ENCODE peak calls at places on chromosomes 12 and 14, in nine cellular contexts. P is esophagus muscularis mucosa, G is transverse colon, Y is stomach, A is SK-N-SH, U is A549, H is HepG2, N is ovary, E is tibial nerve. Z is an unnamed sample.
A peak's percentile ranks its signal among the peaks of the same experiment; 100 is the strongest.

GRCh38 chr12:110794623-110795280 is 52.0 kb upstream of the CCDC63 start:
- DNase-seq in P (no peak), G (peak; percentile 57), Y (peak; percentile 42), A (peak; percentile 39), U (no peak), H (no peak), N (no peak), E (no peak), Z (peak; percentile 37)

GRCh38 chr14:23186913-23187654 is 3.6 kb upstream of the SLC7A8 start:
- DNase-seq in P (no peak), G (peak; percentile 48), Y (peak; percentile 46), A (peak; percentile 63), U (peak; percentile 64), H (peak; percentile 78), N (peak; percentile 75), E (no peak), Z (no peak)

GRCh38 chr14:50839048-50839447 is 8.1 kb upstream of the NIN start:
- DNase-seq in P (no peak), G (no peak), Y (no peak), A (no peak), U (no peak), H (peak; percentile 87), N (no peak), E (no peak), Z (no peak)

GRCh38 chr12:22121224-22121623 is 75.2 kb downstream of the CMAS start:
- DNase-seq in P (no peak), G (peak; percentile 14), Y (no peak), A (no peak), U (no peak), H (peak; percentile 9), N (no peak), E (no peak), Z (peak; percentile 31)

GRCh38 chr12:44774815-44775411 is 101.2 kb downstream of the NELL2 start:
- DNase-seq in P (no peak), G (peak; percentile 29), Y (peak; percentile 42), A (peak; percentile 36), U (peak; percentile 3), H (peak; percentile 21), N (no peak), E (no peak), Z (no peak)

GRCh38 chr12:4287325-4288290 is 14.0 kb downstream of the CCND2 start:
- DNase-seq in P (no peak), G (no peak), Y (no peak), A (no peak), U (no peak), H (no peak), N (no peak), E (no peak), Z (no peak)

GRCh38 chr12:49705479-49706267 is 1.5 kb downstream of the FMNL3 start:
- DNase-seq in P (no peak), G (peak; percentile 30), Y (no peak), A (peak; percentile 20), U (no peak), H (peak; percentile 10), N (peak; percentile 47), E (peak; percentile 15), Z (peak; percentile 47)

GRCh38 chr12:94263905-94264655 is 115.7 kb downstream of the PLXNC1 start:
- DNase-seq in P (no peak), G (no peak), Y (no peak), A (no peak), U (no peak), H (no peak), N (no peak), E (no peak), Z (peak; percentile 76)

GRCh38 chr12:70002097-70002911 is 177.3 kb downstream of the MYRFL start:
- DNase-seq in P (no peak), G (peak; percentile 23), Y (no peak), A (no peak), U (no peak), H (no peak), N (no peak), E (no peak), Z (no peak)

GRCh38 chr14:58395815-58396626 is at the start of gene TOMM20L:
- DNase-seq in P (peak; percentile 92), G (peak; percentile 80), Y (peak; percentile 79), A (peak; percentile 95), U (peak; percentile 65), H (peak; percentile 72), N (peak; percentile 71), E (no peak), Z (peak; percentile 97)

GRCh38 chr12:24125280-24125679 is 175.8 kb upstream of the SOX5 start:
- DNase-seq in P (no peak), G (no peak), Y (no peak), A (no peak), U (no peak), H (no peak), N (no peak), E (no peak), Z (no peak)

GRCh38 chr12:68835333-68835908 is 27.4 kb downstream of the MDM2 start:
- DNase-seq in P (no peak), G (no peak), Y (no peak), A (no peak), U (no peak), H (no peak), N (no peak), E (no peak), Z (no peak)

GRCh38 chr14:99395904-99396530 is 84.6 kb downstream of the SETD3 start:
- DNase-seq in P (no peak), G (no peak), Y (peak; percentile 45), A (no peak), U (peak; percentile 21), H (no peak), N (no peak), E (no peak), Z (peak; percentile 40)

GRCh38 chr12:118103231-118103600 is 595 bp downstream of the VSIG10 start:
- DNase-seq in P (no peak), G (peak; percentile 31), Y (no peak), A (no peak), U (peak; percentile 26), H (no peak), N (no peak), E (no peak), Z (peak; percentile 24)

GRCh38 chr12:118102609-118103008 is 1.2 kb downstream of the VSIG10 start:
- DNase-seq in P (no peak), G (no peak), Y (no peak), A (peak; percentile 29), U (peak; percentile 54), H (no peak), N (no peak), E (no peak), Z (no peak)

GRCh38 chr12:118101051-118101450 is 2.8 kb downstream of the VSIG10 start:
- DNase-seq in P (no peak), G (no peak), Y (no peak), A (no peak), U (no peak), H (no peak), N (no peak), E (no peak), Z (no peak)

GRCh38 chr12:118103601-118104382 is at the start of gene VSIG10:
- DNase-seq in P (no peak), G (peak; percentile 89), Y (peak; percentile 86), A (peak; percentile 95), U (peak; percentile 88), H (peak; percentile 71), N (peak; percentile 64), E (peak; percentile 27), Z (peak; percentile 93)

DNA sequence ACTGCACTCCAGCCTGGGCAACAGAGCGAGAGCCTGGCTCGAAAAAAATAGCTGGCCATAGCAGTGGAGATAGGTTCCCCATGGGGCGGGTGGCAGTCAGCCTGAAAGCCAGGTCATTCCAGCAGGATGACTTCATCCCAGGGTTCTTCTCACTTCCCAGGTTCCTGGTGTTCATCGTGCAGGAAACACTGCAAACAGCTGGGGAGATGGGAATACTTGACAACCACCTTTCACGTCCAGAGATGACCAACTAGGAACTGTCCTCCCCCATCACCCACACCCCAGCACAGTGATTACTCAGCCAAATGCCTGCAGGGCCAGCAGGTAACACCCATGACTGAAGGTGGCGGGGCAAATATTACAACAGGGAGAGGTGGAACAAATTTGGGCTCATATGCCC is 1.7 kb downstream of the VSIG10 start:
- DNase-seq in P (no peak), G (peak; percentile 35), Y (no peak), A (no peak), U (peak; percentile 43), H (peak; percentile 39), N (no peak), E (no peak), Z (no peak)
- TF ChIP-seq EP300 in P (no peak), G (no peak), Y (no peak), A (no peak), U (no peak), H (no peak), N (no peak), E (no peak), Z (no peak)

DNA sequence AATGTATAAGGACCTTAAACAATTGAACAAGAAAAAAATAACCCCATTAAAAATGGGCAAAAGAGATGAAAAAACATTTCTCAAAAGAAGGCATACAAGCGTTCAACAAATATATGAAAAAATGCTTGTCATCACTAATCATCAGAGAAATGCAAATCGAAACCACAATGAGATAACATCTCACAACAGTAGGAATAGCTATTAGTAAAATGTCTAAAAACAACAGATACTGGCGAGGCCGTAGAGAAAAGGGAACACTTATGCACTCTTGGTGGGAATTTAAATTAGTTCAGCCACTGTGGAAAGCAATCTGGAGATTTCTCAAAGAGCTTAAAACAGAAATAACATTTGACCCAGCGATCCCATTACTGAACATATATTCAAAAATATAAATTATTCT is 769.8 kb upstream of the MGAT4C start:
- DNase-seq in P (no peak), G (no peak), Y (no peak), A (no peak), U (no peak), H (no peak), N (no peak), E (no peak), Z (no peak)
- H3K27ac ChIP-seq in P (no peak overlapping the region), G (no peak overlapping the region), Y (no peak overlapping the region), A (no peak overlapping the region), U (no peak overlapping the region), H (no peak overlapping the region), N (no peak overlapping the region), E (no peak overlapping the region), Z (no peak overlapping the region)

GRCh38 chr14:65502676-65503124 is 90.2 kb downstream of the FUT8 start:
- DNase-seq in P (no peak), G (no peak), Y (no peak), A (no peak), U (no peak), H (no peak), N (no peak), E (no peak), Z (no peak)
- TF ChIP-seq EP300 in P (no peak), G (no peak), Y (no peak), A (no peak), U (no peak), H (no peak), N (no peak), E (no peak), Z (no peak)

DNA sequence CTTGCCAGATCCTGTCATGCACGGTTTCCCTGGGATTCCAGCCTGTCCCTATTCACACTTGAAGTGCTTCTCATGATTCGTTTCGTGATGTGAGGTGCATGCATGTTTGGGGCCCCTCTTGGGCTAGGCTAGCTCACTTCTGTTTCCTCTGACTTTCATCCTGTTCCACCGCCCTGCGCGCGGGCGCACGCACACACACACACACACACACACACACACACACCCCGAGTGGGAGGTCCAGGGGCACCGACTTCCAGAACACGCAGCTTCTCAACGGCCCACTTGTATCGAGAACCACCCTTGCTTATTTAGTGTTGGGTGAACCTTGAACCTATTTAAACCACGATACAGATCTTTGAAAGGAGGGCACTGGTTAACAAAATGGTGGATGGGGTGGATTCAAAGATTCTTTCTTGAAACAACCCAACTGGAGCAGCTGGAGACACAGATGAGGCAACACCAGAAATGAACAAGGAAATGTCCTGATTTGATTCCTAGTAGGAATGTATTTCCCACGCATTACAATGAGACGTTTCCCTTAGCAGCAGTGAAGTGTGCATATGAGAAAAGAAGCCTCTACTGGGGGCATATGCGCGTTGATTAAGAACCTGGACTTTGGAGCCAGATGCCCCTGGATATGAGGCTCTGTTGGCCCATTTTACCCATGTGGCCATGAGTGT is 16.3 kb downstream of the ELK3 start:
- DNase-seq in P (no peak), G (no peak), Y (no peak), A (no peak), U (no peak), H (no peak), N (no peak), E (no peak), Z (no peak)
- H3K27ac ChIP-seq in P (peak overlapping the region; percentile 44), G (peak overlapping the region; percentile 16), Y (peak overlapping the region; percentile 44), A (no peak overlapping the region), U (no peak overlapping the region), H (no peak overlapping the region), N (no peak overlapping the region), E (peak overlapping the region; percentile 20), Z (peak overlapping the region; percentile 55)